ENCODE peak calls at places on chromosomes 7 and 10, in nine cellular contexts. H is GM12865, P is Peyer's patch, A is AG04450, B is HFFc6, N is WTC11, Q is OCI-LY7, X is fibroblast of lung, V is heart left ventricle. T is an unnamed sample.

GRCh38 chr10:125016611-125017202 is 74.8 kb downstream of the ZRANB1 start:
- DNase-seq in H (no peak), P (no peak), A (no peak), B (no peak), N (no peak), Q (no peak), X (peak), V (peak), T (no peak)

GRCh38 chr7:150977382-150978135 is 562 bp downstream of the KCNH2 start:
- DNase-seq in H (no peak), P (no peak), A (no peak), B (no peak), N (no peak), Q (peak), X (no peak), V (no peak), T (no peak)

GRCh38 chr10:24882047-24882698 is 70.2 kb downstream of the PRTFDC1 start:
- DNase-seq in H (peak), P (peak), A (no peak), B (no peak), N (no peak), Q (no peak), X (peak), V (peak), T (no peak)

GRCh38 chr7:129780257-129781127 is 169.0 kb downstream of the NRF1 start:
- DNase-seq in H (peak), P (peak), A (no peak), B (no peak), N (peak), Q (peak), X (no peak), V (no peak), T (peak)

GRCh38 chr10:31123946-31124345 is 92.3 kb upstream of the ZNF438 start:
- DNase-seq in H (no peak), P (no peak), A (no peak), B (no peak), N (no peak), Q (no peak), X (no peak), V (no peak), T (no peak)

GRCh38 chr7:45566386-45566785 is 7.8 kb upstream of the ADCY1 start:
- DNase-seq in H (no peak), P (no peak), A (no peak), B (no peak), N (no peak), Q (no peak), X (no peak), V (no peak), T (no peak)

GRCh38 chr10:12699258-12699700 is 302.2 kb downstream of the CCDC3 start:
- DNase-seq in H (no peak), P (no peak), A (no peak), B (no peak), N (no peak), Q (no peak), X (no peak), V (no peak), T (no peak)

GRCh38 chr7:5423272-5423843 is at the start of gene TNRC18:
- DNase-seq in H (no peak), P (peak), A (no peak), B (no peak), N (peak), Q (peak), X (no peak), V (no peak), T (no peak)

GRCh38 chr7:134004829-134005505 is 122.2 kb upstream of the LRGUK start:
- DNase-seq in H (no peak), P (no peak), A (no peak), B (no peak), N (no peak), Q (no peak), X (no peak), V (no peak), T (no peak)

GRCh38 chr10:105605873-105606272 is 964.8 kb downstream of the SORCS3 start:
- DNase-seq in H (no peak), P (no peak), A (no peak), B (no peak), N (no peak), Q (no peak), X (no peak), V (no peak), T (no peak)

GRCh38 chr10:50152792-50153272 is 85.1 kb downstream of the WASHC2A start:
- DNase-seq in H (no peak), P (peak), A (no peak), B (no peak), N (peak), Q (no peak), X (no peak), V (no peak), T (no peak)

GRCh38 chr7:95470452-95470851 is 15.3 kb upstream of the ASB4 start:
- DNase-seq in H (peak), P (no peak), A (no peak), B (no peak), N (no peak), Q (peak), X (peak), V (no peak), T (no peak)

GRCh38 chr7:94295805-94296204 is 98.9 kb upstream of the COL1A2 start:
- DNase-seq in H (no peak), P (no peak), A (peak), B (peak), N (no peak), Q (no peak), X (peak), V (no peak), T (no peak)

GRCh38 chr7:101363734-101364374 is 1.2 kb downstream of the COL26A1 start:
- DNase-seq in H (peak), P (peak), A (peak), B (peak), N (peak), Q (peak), X (peak), V (peak), T (peak)

GRCh38 chr10:104445359-104445758 is 91.7 kb downstream of the CFAP58 start:
- DNase-seq in H (no peak), P (no peak), A (peak), B (peak), N (no peak), Q (no peak), X (peak), V (no peak), T (no peak)

GRCh38 chr7:41688012-41688625 is 14.8 kb downstream of the INHBA start:
- DNase-seq in H (no peak), P (no peak), A (no peak), B (no peak), N (no peak), Q (no peak), X (no peak), V (no peak), T (no peak)

GRCh38 chr10:122115874-122116273 is 126.9 kb downstream of the TACC2 start:
- DNase-seq in H (no peak), P (no peak), A (no peak), B (no peak), N (no peak), Q (no peak), X (peak), V (no peak), T (no peak)

GRCh38 chr10:125149278-125150047 is 10.9 kb downstream of the CTBP2 start:
- DNase-seq in H (no peak), P (peak), A (no peak), B (peak), N (no peak), Q (no peak), X (peak), V (peak), T (peak)

GRCh38 chr10:130968964-130969363 is 342.6 kb downstream of the TCERG1L start:
- DNase-seq in H (no peak), P (no peak), A (no peak), B (no peak), N (no peak), Q (no peak), X (no peak), V (no peak), T (no peak)

GRCh38 chr7:28298870-28299484 is 113.3 kb upstream of the CREB5 start:
- DNase-seq in H (no peak), P (no peak), A (no peak), B (peak), N (peak), Q (peak), X (peak), V (peak), T (no peak)

GRCh38 chr7:47611045-47611511 is 29.2 kb upstream of the TNS3 start:
- DNase-seq in H (no peak), P (peak), A (no peak), B (no peak), N (no peak), Q (no peak), X (no peak), V (no peak), T (no peak)
- TF ChIP-seq CTCF in H (no peak), P (no peak), A (peak), B (no peak), N (no peak), Q (no peak), X (no peak), V (no peak), T (no peak)

GRCh38 chr10:5492929-5493576 is 6.3 kb downstream of the CALML5 start:
- DNase-seq in H (no peak), P (no peak), A (no peak), B (no peak), N (no peak), Q (no peak), X (no peak), V (no peak), T (no peak)
- TF ChIP-seq CTCF in H (no peak), P (no peak), A (no peak), B (no peak), N (no peak), Q (no peak), X (no peak), V (no peak), T (no peak)

GRCh38 chr10:126598009-126598408 is 72.5 kb downstream of the C10orf90 start:
- DNase-seq in H (peak), P (no peak), A (no peak), B (peak), N (peak), Q (peak), X (peak), V (peak), T (no peak)
- TF ChIP-seq CTCF in H (peak), P (peak), A (peak), B (peak), N (peak), Q (peak), X (peak), V (no peak), T (no peak)

GRCh38 chr10:119178371-119179119 is at the start of gene PRDX3:
- DNase-seq in H (peak), P (peak), A (no peak), B (peak), N (peak), Q (peak), X (peak), V (peak), T (peak)
- TF ChIP-seq CTCF in H (no peak), P (peak), A (no peak), B (peak), N (no peak), Q (peak), X (no peak), V (peak), T (no peak)

GRCh38 chr10:26528715-26529393 is 90.7 kb downstream of the APBB1IP start:
- DNase-seq in H (peak), P (no peak), A (no peak), B (no peak), N (no peak), Q (no peak), X (no peak), V (no peak), T (no peak)

DNA sequence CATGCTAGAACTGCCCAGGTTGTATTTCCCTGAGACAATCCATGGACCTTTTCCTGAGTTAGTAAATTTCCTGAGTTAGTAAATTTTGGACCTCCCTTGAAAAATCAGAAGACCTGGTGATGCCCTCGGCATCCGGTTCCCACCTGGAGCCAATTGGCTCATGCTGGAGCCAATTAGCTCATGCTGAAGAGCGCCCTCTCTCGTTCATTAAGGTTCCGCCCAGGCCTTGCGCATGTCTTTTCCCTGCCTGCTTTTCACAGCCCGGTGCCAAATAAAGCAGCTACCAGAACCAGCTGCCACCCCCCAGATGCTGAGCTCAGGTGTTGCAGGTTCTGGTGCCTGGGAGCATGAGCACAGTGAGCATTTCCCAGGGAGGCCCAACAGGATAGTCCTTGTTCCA is 96.2 kb downstream of the APBB1IP start:
- DNase-seq in H (no peak), P (no peak), A (no peak), B (no peak), N (peak), Q (no peak), X (no peak), V (no peak), T (no peak)
- TF ChIP-seq CTCF in H (no peak), P (no peak), A (no peak), B (peak), N (peak), Q (peak), X (no peak), V (no peak), T (no peak)

DNA sequence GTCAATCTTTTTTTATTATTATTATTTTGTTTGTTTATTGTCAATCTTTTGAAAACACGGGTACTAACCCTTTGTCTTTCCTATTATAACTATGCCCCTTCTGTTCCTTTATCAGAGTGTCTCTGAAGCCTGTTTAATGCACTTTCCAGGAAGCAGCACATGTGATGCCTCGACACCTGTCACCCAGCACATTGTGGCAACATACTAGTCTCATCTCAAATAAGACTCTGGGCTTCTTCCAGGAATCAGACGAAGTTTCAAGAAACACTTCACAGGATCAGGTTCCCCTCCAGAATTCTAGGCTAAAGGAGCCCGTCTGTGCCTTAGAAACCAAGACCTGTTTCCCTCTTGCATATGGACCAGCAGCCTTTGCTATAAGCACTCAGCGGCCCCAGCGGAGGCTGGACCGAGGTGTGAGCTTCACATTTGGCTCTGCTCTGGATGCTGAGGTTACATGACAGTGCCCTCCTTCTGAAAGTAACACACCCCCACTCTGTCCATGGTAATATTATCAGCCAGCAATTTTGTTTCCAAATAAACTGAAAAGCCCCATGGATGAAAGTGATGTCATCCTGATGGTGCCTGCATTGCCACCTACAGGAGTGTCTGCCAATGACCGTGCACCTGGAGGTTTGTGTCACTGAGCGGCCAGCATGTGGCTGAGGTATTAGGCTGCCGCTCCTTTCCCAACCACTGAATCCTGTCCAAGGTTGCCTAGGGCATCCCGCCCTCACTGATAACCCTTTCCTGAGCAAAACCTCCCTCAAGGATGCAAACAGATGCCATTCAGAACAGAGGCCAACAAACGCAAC is 38.1 kb downstream of the MKI67 start:
- DNase-seq in H (no peak), P (no peak), A (no peak), B (peak), N (peak), Q (peak), X (no peak), V (no peak), T (no peak)
- TF ChIP-seq CTCF in H (peak), P (no peak), A (no peak), B (peak), N (no peak), Q (peak), X (no peak), V (no peak), T (no peak)

DNA sequence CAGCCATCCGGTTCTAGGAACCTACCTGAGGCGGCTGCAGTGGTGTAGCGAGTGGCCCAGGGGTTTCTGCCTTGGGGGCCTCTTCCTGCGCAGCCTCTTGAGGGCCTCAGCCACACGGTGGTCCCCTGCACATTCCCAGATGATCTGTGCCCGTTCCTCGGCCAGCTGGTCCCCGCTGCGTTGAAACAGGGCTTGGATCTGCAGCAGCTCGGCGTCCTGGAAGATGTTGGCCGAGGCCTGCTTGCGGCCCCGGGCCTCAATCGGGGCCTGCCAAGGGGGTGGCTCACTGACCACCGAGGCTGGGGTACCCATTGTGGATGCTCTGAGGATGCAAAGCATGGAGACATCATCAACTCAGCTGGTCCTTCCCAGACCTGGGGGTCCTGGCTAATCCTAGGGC is 7.4 kb downstream of the AVPI1 start:
- DNase-seq in H (no peak), P (no peak), A (no peak), B (no peak), N (no peak), Q (no peak), X (no peak), V (no peak), T (no peak)
- TF ChIP-seq CTCF in H (no peak), P (no peak), A (no peak), B (no peak), N (no peak), Q (no peak), X (no peak), V (no peak), T (no peak)

DNA sequence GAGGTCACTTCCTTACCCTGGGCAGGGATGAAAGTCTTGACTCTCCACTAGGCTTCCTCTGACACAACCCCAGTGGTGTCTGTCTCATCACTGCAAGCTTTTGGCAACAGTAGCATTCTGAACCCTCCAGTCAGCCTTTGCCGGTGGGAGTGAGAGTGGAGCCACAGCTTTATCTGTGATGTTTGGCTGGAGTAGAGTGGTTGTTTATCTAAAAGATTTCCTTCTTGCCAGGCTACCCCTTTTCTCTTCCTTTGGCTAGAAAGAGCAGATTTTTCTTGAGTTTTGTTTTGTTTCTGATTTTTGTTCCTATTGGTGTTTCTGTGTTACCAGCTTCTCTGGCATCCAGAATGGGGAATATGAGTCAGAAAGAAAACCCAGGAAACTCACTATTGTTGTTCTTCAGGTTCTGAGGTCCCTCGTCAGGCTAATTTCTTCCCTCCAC is 98.9 kb upstream of the KIF5B start:
- DNase-seq in H (no peak), P (no peak), A (no peak), B (peak), N (no peak), Q (no peak), X (no peak), V (no peak), T (no peak)
- TF ChIP-seq CTCF in H (no peak), P (no peak), A (no peak), B (no peak), N (no peak), Q (no peak), X (no peak), V (no peak), T (no peak)